ENCODE peak calls at places on chromosome 13, in five cellular contexts. L, W, T, A and O are unnamed samples.

GRCh38 chr13:91272235-91272777 is 75.2 kb upstream of the MIR17HG start:
- DNase-seq in A (no peak), L (no peak), T (no peak), W (no peak), O (no peak)

GRCh38 chr13:31227063-31227462 is 27.3 kb downstream of the B3GLCT start:
- DNase-seq in L (no peak), T (no peak), A (no peak), W (no peak), O (no peak)

GRCh38 chr13:80011448-80012212 is 329.3 kb downstream of the SPRY2 start:
- DNase-seq in T (no peak), L (no peak), W (no peak), A (no peak), O (no peak)

GRCh38 chr13:108176685-108177274 is 38.6 kb downstream of the LIG4 start:
- DNase-seq in L (no peak), A (peak), T (peak), W (no peak), O (no peak)

GRCh38 chr13:94480672-94481145 is 1.2 kb upstream of the DCT start:
- DNase-seq in L (no peak), T (no peak), W (no peak), A (no peak), O (no peak)

GRCh38 chr13:87089391-87089790 is 581.8 kb upstream of the SLITRK5 start:
- DNase-seq in A (no peak), W (no peak), L (no peak), T (no peak), O (no peak)

GRCh38 chr13:25901460-25902376 is 150.1 kb downstream of the SHISA2 start:
- DNase-seq in A (no peak), W (no peak), T (no peak), L (no peak), O (no peak)

GRCh38 chr13:94902722-94903407 is 190.5 kb upstream of the SOX21 start:
- DNase-seq in A (no peak), W (no peak), L (no peak), T (no peak), O (no peak)

GRCh38 chr13:83780201-83780600 is 102.1 kb downstream of the SLITRK1 start:
- DNase-seq in W (no peak), L (no peak), A (peak), T (peak), O (no peak)

GRCh38 chr13:31930901-31931522 is 100.6 kb upstream of the FRY start:
- DNase-seq in L (no peak), W (no peak), T (no peak), A (no peak), O (no peak)

GRCh38 chr13:32824061-32824460 is 192.2 kb upstream of the KL start:
- DNase-seq in A (no peak), T (no peak), L (no peak), W (no peak), O (no peak)

GRCh38 chr13:20553309-20553708 is 13.6 kb upstream of the IFT88 start:
- DNase-seq in A (no peak), W (no peak), L (no peak), T (no peak), O (no peak)

GRCh38 chr13:112179421-112179820 is 112.5 kb downstream of the SOX1 start:
- DNase-seq in T (no peak), A (no peak), L (no peak), W (no peak), O (no peak)

GRCh38 chr13:39765801-39766463 is 110.5 kb downstream of the COG6 start:
- DNase-seq in W (peak), L (peak), T (no peak), A (no peak), O (peak)

GRCh38 chr13:32443111-32443510 is 15.2 kb upstream of the N4BP2L1 start:
- DNase-seq in L (no peak), W (no peak), A (peak), T (no peak), O (no peak)

GRCh38 chr13:85284349-85284748 is 514.9 kb downstream of the SLITRK6 start:
- DNase-seq in A (no peak), T (no peak), W (no peak), L (no peak), O (no peak)

GRCh38 chr13:95641961-95642621 is 2.4 kb downstream of the DZIP1 start:
- DNase-seq in A (no peak), L (peak), W (peak), T (peak), O (peak)

GRCh38 chr13:79658333-79658975 is 177.5 kb downstream of the NDFIP2 start:
- DNase-seq in A (no peak), W (no peak), L (no peak), T (no peak), O (no peak)

GRCh38 chr13:59279024-59279423 is 884.7 kb downstream of the DIAPH3 start:
- DNase-seq in A (no peak), T (no peak), W (no peak), L (no peak), O (no peak)

GRCh38 chr13:47033216-47033615 is 136.4 kb upstream of the HTR2A start:
- DNase-seq in A (no peak), W (no peak), T (no peak), L (no peak), O (no peak)

GRCh38 chr13:36028359-36028758 is 102.8 kb downstream of the DCLK1 start:
- DNase-seq in T (no peak), A (no peak), W (no peak), L (no peak), O (no peak)

GRCh38 chr13:97724450-97724849 is 229.0 kb upstream of the IPO5 start:
- DNase-seq in L (peak), W (no peak), A (no peak), T (no peak), O (no peak)

GRCh38 chr13:27960362-27961226 is 8.5 kb downstream of the CDX2 start:
- DNase-seq in T (peak), W (no peak), A (no peak), L (peak), O (no peak)
- H3K4me3 ChIP-seq in T (peak), W (peak), A (no peak), L (peak), O (peak)

GRCh38 chr13:110915874-110916670 is 1.2 kb upstream of the ANKRD10 start:
- DNase-seq in W (no peak), L (no peak), A (no peak), T (no peak), O (no peak)

GRCh38 chr13:110915057-110915873 is at the start of gene ANKRD10:
- DNase-seq in W (peak), L (peak), T (peak), A (peak), O (peak)

GRCh38 chr13:110913911-110914292 is 967 bp downstream of the ANKRD10 start:
- DNase-seq in T (no peak), L (no peak), A (no peak), W (peak), O (no peak)

GRCh38 chr13:110913322-110913721 is 1.5 kb downstream of the ANKRD10 start:
- DNase-seq in W (no peak), T (peak), L (peak), A (no peak), O (no peak)

GRCh38 chr13:110914293-110915056 is 394 bp downstream of the ANKRD10 start:
- DNase-seq in L (peak), W (peak), T (peak), A (no peak), O (peak)
- TF ChIP-seq POLR2A in L (peak), W (peak), T (peak), A (peak), O (peak)

GRCh38 chr13:49551245-49551644 is 34.1 kb downstream of the RCBTB1 start:
- DNase-seq in L (no peak), T (no peak), W (no peak), A (no peak), O (no peak)

GRCh38 chr13:49559006-49559405 is 26.4 kb downstream of the RCBTB1 start:
- DNase-seq in T (no peak), A (no peak), L (no peak), W (no peak), O (no peak)

GRCh38 chr13:49554387-49554786 is 31.0 kb downstream of the RCBTB1 start:
- DNase-seq in T (no peak), L (no peak), W (no peak), A (no peak), O (no peak)

GRCh38 chr13:49549289-49549688 is 36.1 kb downstream of the RCBTB1 start:
- DNase-seq in T (peak), L (no peak), A (no peak), W (no peak), O (no peak)

DNA sequence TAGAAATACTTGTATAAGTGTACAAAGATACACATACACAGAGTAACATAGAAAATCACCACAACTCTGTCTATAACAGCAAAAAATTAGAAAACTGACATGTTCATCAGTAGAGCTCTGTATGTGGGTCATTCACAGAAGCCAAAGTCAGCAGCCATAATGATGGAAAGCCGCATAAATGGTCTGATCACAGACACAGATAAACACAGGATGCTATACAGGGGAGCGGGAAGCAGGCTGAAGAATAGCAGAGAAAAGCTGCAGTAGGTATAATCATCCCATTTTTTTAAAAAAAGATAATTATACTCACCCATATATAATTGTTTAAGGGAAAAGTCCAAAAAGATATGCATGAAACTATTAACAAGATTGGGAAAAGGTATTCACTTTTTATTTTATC is 31.5 kb downstream of the RCBTB1 start:
- DNase-seq in T (no peak), W (no peak), L (no peak), A (no peak), O (no peak)
- H3K4me3 ChIP-seq in T (no peak), W (no peak), L (no peak), A (no peak), O (no peak)

DNA sequence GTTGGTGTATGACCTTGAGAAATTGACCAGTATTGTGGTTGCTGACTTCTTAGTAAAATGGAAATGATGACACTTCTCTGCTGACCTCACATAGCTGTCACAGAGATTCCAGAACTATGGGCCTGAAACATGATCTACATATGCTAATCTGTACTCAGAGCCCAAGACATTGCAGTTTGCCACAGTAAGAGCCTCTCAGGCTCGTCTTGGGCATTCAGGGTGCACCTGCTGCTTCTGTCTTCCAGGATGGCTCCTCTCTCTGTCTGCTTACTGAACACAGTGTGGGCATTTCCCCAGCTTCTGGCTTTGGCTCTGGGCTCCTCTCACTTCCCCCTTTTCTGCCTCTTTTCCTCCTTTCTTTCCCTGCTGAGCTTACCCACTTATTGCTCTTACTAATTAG is 22.3 kb upstream of the SLC46A3 start:
- DNase-seq in A (no peak), T (no peak), W (no peak), L (no peak), O (no peak)
- TF ChIP-seq POLR2A in A (no peak), T (no peak), W (no peak), L (no peak), O (no peak)

DNA sequence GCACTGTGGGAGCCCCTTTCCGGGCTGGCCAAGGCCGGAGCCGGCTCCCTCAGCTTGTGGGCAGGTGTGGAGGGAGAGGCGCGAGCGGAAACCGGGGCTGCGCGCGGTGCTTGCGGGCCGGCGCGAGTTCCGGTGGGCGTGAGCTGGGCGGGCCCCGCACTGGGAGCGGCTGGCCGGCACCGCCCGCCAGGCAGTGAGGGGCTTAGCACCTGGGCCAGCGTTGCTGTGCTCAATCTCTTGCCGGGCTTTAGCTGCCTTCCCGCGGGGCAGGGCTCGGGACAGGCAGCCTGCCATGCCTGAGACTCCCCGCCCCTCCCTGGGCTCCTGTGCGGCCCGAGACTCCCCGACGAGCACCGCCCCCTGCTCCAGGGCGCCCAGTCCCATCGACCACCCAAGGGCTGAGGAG is 405.2 kb upstream of the PRR20A start:
- DNase-seq in W (no peak), A (no peak), T (no peak), L (no peak), O (no peak)
- H3K4me3 ChIP-seq in W (no peak), A (no peak), T (no peak), L (no peak), O (no peak)

DNA sequence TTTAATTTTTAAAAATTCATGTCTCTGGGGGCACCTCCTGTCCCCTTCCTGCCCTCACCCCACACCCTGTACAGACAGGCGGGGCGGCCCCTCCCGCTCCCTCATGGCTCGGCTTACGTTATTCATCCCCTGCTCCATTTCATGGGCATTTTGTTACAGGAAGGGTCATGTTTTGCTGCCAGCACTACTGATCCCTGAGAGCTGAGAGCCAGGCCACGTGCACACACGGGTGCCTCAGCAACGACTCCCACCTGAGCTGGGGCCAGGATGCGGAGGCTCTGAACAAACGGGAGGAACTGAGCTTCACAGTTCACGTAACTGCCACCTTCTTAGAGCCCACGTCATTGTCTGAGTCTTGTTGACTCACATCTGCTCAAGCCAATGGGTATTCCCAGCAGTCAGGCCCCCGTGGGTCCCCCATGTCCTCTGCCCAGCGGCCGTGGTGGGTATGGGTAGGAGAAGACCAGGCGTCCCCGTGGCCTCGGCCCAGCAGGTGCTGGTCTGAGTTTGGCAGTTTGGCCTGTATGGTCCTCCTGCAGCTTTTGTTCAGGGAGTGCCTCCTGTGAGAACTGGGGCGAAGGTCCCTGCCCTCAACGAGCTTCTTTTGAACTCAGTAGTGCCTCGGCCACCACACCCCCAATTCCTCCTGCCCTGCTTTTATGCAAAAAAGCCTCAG is 16.4 kb upstream of the TMEM255B start:
- DNase-seq in L (no peak), W (no peak), T (no peak), A (no peak), O (no peak)
- TF ChIP-seq POLR2A in L (no peak), W (no peak), T (no peak), A (no peak), O (no peak)

GRCh38 chr13:100675660-100676129 is 1.1 kb upstream of the TMTC4 start:
- DNase-seq in T (no peak), L (no peak), W (no peak), A (no peak), O (no peak)
- H3K4me3 ChIP-seq in T (no peak), L (peak), W (peak), A (peak), O (peak)

GRCh38 chr13:44840131-44840530 is 149.1 kb downstream of the NUFIP1 start:
- DNase-seq in T (no peak), W (no peak), L (no peak), A (no peak), O (no peak)

GRCh38 chr13:44833626-44834025 is 155.6 kb downstream of the NUFIP1 start:
- DNase-seq in L (no peak), A (no peak), T (no peak), W (no peak), O (no peak)

GRCh38 chr13:44834404-44834803 is 154.9 kb downstream of the NUFIP1 start:
- DNase-seq in L (no peak), W (no peak), T (no peak), A (no peak), O (no peak)

GRCh38 chr13:44842158-44842557 is 147.1 kb downstream of the NUFIP1 start:
- DNase-seq in L (no peak), T (no peak), A (no peak), W (no peak), O (no peak)

DNA sequence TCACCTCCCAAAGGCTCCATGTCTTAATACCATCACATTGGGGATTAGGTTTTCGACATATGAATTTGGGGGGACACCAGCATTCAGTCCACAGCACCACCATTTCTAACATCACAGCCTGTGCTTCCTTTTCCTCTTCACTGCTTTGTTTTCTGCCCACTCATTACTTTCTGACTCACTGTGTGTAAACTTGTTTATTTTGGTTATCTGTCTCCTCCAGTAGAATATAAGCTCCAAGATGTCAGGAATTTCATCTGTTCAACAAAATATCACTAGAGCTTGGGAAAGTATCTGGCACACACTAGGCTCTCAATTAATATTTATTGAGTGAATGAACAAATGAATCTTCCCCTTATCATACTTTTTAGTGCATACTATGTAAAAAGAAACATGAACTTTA is 152.0 kb downstream of the NUFIP1 start:
- DNase-seq in T (no peak), L (no peak), A (no peak), W (no peak), O (no peak)
- TF ChIP-seq POLR2A in T (no peak), L (no peak), A (no peak), W (no peak), O (no peak)